ENCODE peak calls at places on chromosomes 11 and 22, in nine cellular contexts. One of them, this sample, is unnamed.

GRCh38 chr11:132831272-132831671 is 701.0 kb downstream of the OPCML start:
- DNase-seq in HCT116: no peak
- DNase-seq in AG04450: no peak
- DNase-seq in AG09319: no peak
- DNase-seq in ovary: no peak
- DNase-seq in dorsolateral prefrontal cortex: no peak
- DNase-seq in adrenal gland: no peak
- DNase-seq in cardiac fibroblast: no peak
- DNase-seq in AG10803: no peak
- DNase-seq in this sample: no peak

GRCh38 chr11:102773388-102773787 is 7.0 kb downstream of the MMP10 start:
- DNase-seq in AG10803: no peak
- DNase-seq in cardiac fibroblast: no peak
- DNase-seq in AG09319: no peak
- DNase-seq in AG04450: no peak
- DNase-seq in HCT116: no peak
- DNase-seq in adrenal gland: no peak
- DNase-seq in dorsolateral prefrontal cortex: no peak
- DNase-seq in ovary: no peak
- DNase-seq in this sample: no peak

GRCh38 chr22:22748297-22748743 is 103.9 kb downstream of the GGTLC2 start:
- DNase-seq in AG10803: peak
- DNase-seq in adrenal gland: peak
- DNase-seq in HCT116: no peak
- DNase-seq in ovary: peak
- DNase-seq in AG04450: peak
- DNase-seq in dorsolateral prefrontal cortex: peak
- DNase-seq in cardiac fibroblast: peak
- DNase-seq in AG09319: peak
- DNase-seq in this sample: no peak

GRCh38 chr11:29527391-29527936 is 489.4 kb downstream of the KCNA4 start:
- DNase-seq in cardiac fibroblast: peak
- DNase-seq in dorsolateral prefrontal cortex: no peak
- DNase-seq in AG09319: no peak
- DNase-seq in HCT116: peak
- DNase-seq in AG10803: peak
- DNase-seq in AG04450: peak
- DNase-seq in adrenal gland: peak
- DNase-seq in ovary: no peak
- DNase-seq in this sample: no peak

GRCh38 chr11:11346249-11346648 is 6.8 kb downstream of the CSNK2A3 start:
- DNase-seq in cardiac fibroblast: no peak
- DNase-seq in AG09319: no peak
- DNase-seq in AG04450: no peak
- DNase-seq in adrenal gland: no peak
- DNase-seq in ovary: no peak
- DNase-seq in HCT116: no peak
- DNase-seq in dorsolateral prefrontal cortex: no peak
- DNase-seq in AG10803: no peak
- DNase-seq in this sample: no peak

GRCh38 chr11:2325719-2326118 is 23.9 kb downstream of the TSPAN32 start:
- DNase-seq in dorsolateral prefrontal cortex: no peak
- DNase-seq in ovary: no peak
- DNase-seq in HCT116: no peak
- DNase-seq in cardiac fibroblast: peak
- DNase-seq in AG09319: no peak
- DNase-seq in AG04450: no peak
- DNase-seq in adrenal gland: peak
- DNase-seq in AG10803: peak
- DNase-seq in this sample: no peak

GRCh38 chr11:29634248-29634647 is 382.6 kb downstream of the KCNA4 start:
- DNase-seq in AG09319: no peak
- DNase-seq in adrenal gland: no peak
- DNase-seq in AG04450: no peak
- DNase-seq in HCT116: no peak
- DNase-seq in AG10803: peak
- DNase-seq in cardiac fibroblast: peak
- DNase-seq in ovary: no peak
- DNase-seq in dorsolateral prefrontal cortex: no peak
- DNase-seq in this sample: no peak

GRCh38 chr11:134003792-134004405 is 47.1 kb upstream of the IGSF9B start:
- DNase-seq in adrenal gland: no peak
- DNase-seq in cardiac fibroblast: no peak
- DNase-seq in ovary: no peak
- DNase-seq in HCT116: no peak
- DNase-seq in AG10803: no peak
- DNase-seq in dorsolateral prefrontal cortex: no peak
- DNase-seq in AG04450: no peak
- DNase-seq in AG09319: no peak
- DNase-seq in this sample: no peak

GRCh38 chr11:65571940-65572339 is 398 bp upstream of the FAM89B start:
- DNase-seq in dorsolateral prefrontal cortex: no peak
- DNase-seq in cardiac fibroblast: peak
- DNase-seq in AG10803: no peak
- DNase-seq in AG04450: no peak
- DNase-seq in adrenal gland: peak
- DNase-seq in AG09319: no peak
- DNase-seq in HCT116: no peak
- DNase-seq in ovary: peak
- DNase-seq in this sample: no peak

GRCh38 chr11:128522063-128522942 is 65.1 kb downstream of the ETS1 start:
- DNase-seq in AG04450: peak
- DNase-seq in dorsolateral prefrontal cortex: peak
- DNase-seq in AG10803: peak
- DNase-seq in cardiac fibroblast: peak
- DNase-seq in AG09319: peak
- DNase-seq in HCT116: peak
- DNase-seq in adrenal gland: peak
- DNase-seq in ovary: peak
- DNase-seq in this sample: peak

GRCh38 chr22:19632671-19633148 is 81.6 kb upstream of the SEPTIN5 start:
- DNase-seq in adrenal gland: no peak
- DNase-seq in AG04450: no peak
- DNase-seq in ovary: no peak
- DNase-seq in AG10803: no peak
- DNase-seq in cardiac fibroblast: peak
- DNase-seq in HCT116: no peak
- DNase-seq in AG09319: no peak
- DNase-seq in dorsolateral prefrontal cortex: no peak
- DNase-seq in this sample: no peak

GRCh38 chr11:68120212-68121066 is 749 bp downstream of the CHKA start:
- DNase-seq in cardiac fibroblast: peak
- DNase-seq in AG10803: peak
- DNase-seq in AG09319: no peak
- DNase-seq in dorsolateral prefrontal cortex: peak
- DNase-seq in ovary: peak
- DNase-seq in HCT116: no peak
- DNase-seq in adrenal gland: peak
- DNase-seq in AG04450: no peak
- DNase-seq in this sample: peak

GRCh38 chr11:43269229-43269928 is 42.4 kb upstream of the API5 start:
- DNase-seq in AG10803: no peak
- DNase-seq in AG09319: no peak
- DNase-seq in adrenal gland: no peak
- DNase-seq in dorsolateral prefrontal cortex: peak
- DNase-seq in ovary: no peak
- DNase-seq in AG04450: no peak
- DNase-seq in HCT116: no peak
- DNase-seq in cardiac fibroblast: no peak
- DNase-seq in this sample: no peak

GRCh38 chr11:64777449-64778222 is 706 bp downstream of the SF1 start:
- DNase-seq in adrenal gland: peak
- DNase-seq in HCT116: no peak
- DNase-seq in ovary: peak
- DNase-seq in AG09319: peak
- DNase-seq in cardiac fibroblast: peak
- DNase-seq in AG10803: peak
- DNase-seq in dorsolateral prefrontal cortex: peak
- DNase-seq in AG04450: peak
- DNase-seq in this sample: peak

GRCh38 chr11:103596323-103596722 is 440.1 kb upstream of the DDI1 start:
- DNase-seq in AG10803: no peak
- DNase-seq in AG04450: no peak
- DNase-seq in adrenal gland: no peak
- DNase-seq in AG09319: no peak
- DNase-seq in dorsolateral prefrontal cortex: no peak
- DNase-seq in HCT116: no peak
- DNase-seq in cardiac fibroblast: no peak
- DNase-seq in ovary: no peak
- DNase-seq in this sample: no peak

GRCh38 chr22:28894320-28894719 is 10.9 kb downstream of the ZNRF3 start:
- DNase-seq in HCT116: no peak
- DNase-seq in adrenal gland: peak
- DNase-seq in dorsolateral prefrontal cortex: no peak
- DNase-seq in AG09319: no peak
- DNase-seq in ovary: no peak
- DNase-seq in cardiac fibroblast: no peak
- DNase-seq in AG04450: no peak
- DNase-seq in AG10803: no peak
- DNase-seq in this sample: no peak

GRCh38 chr11:27907534-27907933 is 200.4 kb downstream of the KIF18A start:
- DNase-seq in adrenal gland: no peak
- DNase-seq in AG04450: no peak
- DNase-seq in dorsolateral prefrontal cortex: no peak
- DNase-seq in AG09319: no peak
- DNase-seq in HCT116: no peak
- DNase-seq in AG10803: no peak
- DNase-seq in ovary: no peak
- DNase-seq in cardiac fibroblast: no peak
- DNase-seq in this sample: no peak

GRCh38 chr22:38056969-38057841 is at the start of gene PICK1:
- DNase-seq in adrenal gland: peak
- DNase-seq in AG10803: peak
- DNase-seq in dorsolateral prefrontal cortex: peak
- DNase-seq in ovary: peak
- DNase-seq in AG09319: peak
- DNase-seq in HCT116: peak
- DNase-seq in AG04450: peak
- DNase-seq in cardiac fibroblast: peak
- DNase-seq in this sample: peak

DNA sequence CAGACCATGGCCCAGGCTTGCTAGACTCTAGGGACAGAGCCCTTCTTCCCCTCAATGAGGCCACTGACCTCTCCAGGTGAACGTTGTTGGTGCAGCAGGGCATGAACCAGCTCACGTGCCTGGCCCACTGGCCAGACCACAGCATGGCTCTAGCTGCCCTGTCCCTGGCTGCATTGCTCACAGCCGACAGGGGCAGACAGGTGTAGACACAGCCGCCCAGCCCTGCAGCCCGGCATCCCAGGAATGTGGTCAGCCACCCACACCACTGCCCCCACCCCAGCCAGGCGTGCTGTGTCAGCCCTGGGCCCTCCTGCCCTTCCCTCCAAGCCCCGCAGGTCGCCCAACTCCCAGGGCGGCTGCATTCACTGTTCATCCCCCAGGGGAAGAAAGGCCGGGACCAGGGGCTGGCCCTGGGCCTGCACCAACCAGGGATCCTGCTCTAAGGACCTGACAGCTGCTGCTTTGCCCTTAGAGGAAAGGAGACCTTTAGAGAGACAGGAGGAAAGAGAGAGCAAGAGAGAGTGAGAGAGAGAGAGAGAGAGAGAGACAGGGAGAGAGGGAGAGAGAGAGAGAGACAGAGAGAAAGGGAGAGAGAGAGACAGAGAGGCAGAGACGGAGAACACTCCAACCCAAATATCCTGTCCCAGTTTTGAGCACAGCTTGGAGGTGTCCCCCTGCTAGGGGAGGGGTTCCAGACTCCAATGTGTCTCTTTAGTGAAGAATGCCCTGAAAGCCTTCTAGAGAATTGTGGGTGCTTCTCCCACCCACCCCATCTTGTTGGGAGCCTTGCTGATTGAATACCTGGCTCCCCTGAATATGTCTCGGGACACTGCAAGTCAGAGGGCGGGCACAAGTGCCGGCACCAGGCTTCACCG is 44.2 kb upstream of the LINC01488 start:
- DNase-seq in dorsolateral prefrontal cortex: no peak
- DNase-seq in AG04450: no peak
- DNase-seq in AG09319: no peak
- DNase-seq in adrenal gland: no peak
- DNase-seq in AG10803: no peak
- DNase-seq in HCT116: no peak
- DNase-seq in ovary: no peak
- DNase-seq in cardiac fibroblast: no peak
- DNase-seq in this sample: no peak
- TF ChIP-seq CTCF in dorsolateral prefrontal cortex: no peak
- TF ChIP-seq CTCF in AG04450: no peak
- TF ChIP-seq CTCF in AG09319: no peak
- TF ChIP-seq CTCF in adrenal gland: no peak
- TF ChIP-seq CTCF in AG10803: no peak
- TF ChIP-seq CTCF in HCT116: no peak
- TF ChIP-seq CTCF in ovary: no peak
- TF ChIP-seq CTCF in cardiac fibroblast: no peak
- TF ChIP-seq CTCF in this sample: no peak

GRCh38 chr22:46657655-46657953 is 37.4 kb downstream of the GRAMD4 start:
- DNase-seq in AG09319: no peak
- DNase-seq in AG04450: no peak
- DNase-seq in adrenal gland: no peak
- DNase-seq in HCT116: no peak
- DNase-seq in dorsolateral prefrontal cortex: no peak
- DNase-seq in ovary: no peak
- DNase-seq in cardiac fibroblast: no peak
- DNase-seq in AG10803: no peak
- DNase-seq in this sample: no peak
- TF ChIP-seq CTCF in AG09319: no peak
- TF ChIP-seq CTCF in AG04450: no peak
- TF ChIP-seq CTCF in adrenal gland: no peak
- TF ChIP-seq CTCF in HCT116: no peak
- TF ChIP-seq CTCF in dorsolateral prefrontal cortex: no peak
- TF ChIP-seq CTCF in ovary: no peak
- TF ChIP-seq CTCF in cardiac fibroblast: no peak
- TF ChIP-seq CTCF in AG10803: no peak
- TF ChIP-seq CTCF in this sample: no peak

GRCh38 chr11:130070109-130070828 is 575 bp downstream of the APLP2 start:
- DNase-seq in adrenal gland: peak
- DNase-seq in AG10803: no peak
- DNase-seq in HCT116: no peak
- DNase-seq in AG09319: no peak
- DNase-seq in cardiac fibroblast: peak
- DNase-seq in AG04450: no peak
- DNase-seq in dorsolateral prefrontal cortex: peak
- DNase-seq in ovary: peak
- DNase-seq in this sample: peak
- TF ChIP-seq CTCF in adrenal gland: no peak
- TF ChIP-seq CTCF in AG10803: peak
- TF ChIP-seq CTCF in HCT116: no peak
- TF ChIP-seq CTCF in AG09319: peak
- TF ChIP-seq CTCF in cardiac fibroblast: peak
- TF ChIP-seq CTCF in AG04450: no peak
- TF ChIP-seq CTCF in dorsolateral prefrontal cortex: no peak
- TF ChIP-seq CTCF in ovary: no peak
- TF ChIP-seq CTCF in this sample: peak

DNA sequence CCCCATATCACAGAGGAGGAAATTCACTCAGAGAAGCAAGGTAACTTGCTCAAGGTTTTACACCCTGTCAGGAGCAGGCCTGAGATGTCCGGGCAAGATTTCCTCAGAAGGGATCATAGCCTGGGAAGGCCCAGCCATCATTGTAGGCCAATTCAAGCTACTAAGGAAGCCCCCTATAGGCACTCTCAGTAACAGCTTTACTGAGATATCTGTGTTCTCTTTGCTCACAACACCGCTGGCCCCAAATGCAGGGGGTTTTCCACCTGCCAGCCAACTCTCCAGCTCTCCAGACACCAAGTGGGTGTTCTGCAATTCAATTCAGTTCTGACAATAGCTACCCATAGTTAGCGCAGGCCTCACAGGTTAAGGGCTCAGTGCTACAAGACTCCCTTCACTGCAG is 84.0 kb downstream of the SLC36A4 start:
- DNase-seq in cardiac fibroblast: no peak
- DNase-seq in AG04450: no peak
- DNase-seq in dorsolateral prefrontal cortex: no peak
- DNase-seq in HCT116: no peak
- DNase-seq in AG10803: no peak
- DNase-seq in ovary: no peak
- DNase-seq in adrenal gland: no peak
- DNase-seq in AG09319: no peak
- DNase-seq in this sample: no peak
- TF ChIP-seq CTCF in cardiac fibroblast: no peak
- TF ChIP-seq CTCF in AG04450: no peak
- TF ChIP-seq CTCF in dorsolateral prefrontal cortex: no peak
- TF ChIP-seq CTCF in HCT116: peak
- TF ChIP-seq CTCF in AG10803: no peak
- TF ChIP-seq CTCF in ovary: no peak
- TF ChIP-seq CTCF in adrenal gland: no peak
- TF ChIP-seq CTCF in AG09319: no peak
- TF ChIP-seq CTCF in this sample: no peak

This sample was measured in GM13977.